ENCODE peak calls at places on chromosomes 5 and 9, in six cellular contexts. One of them, this sample, is unnamed.

GRCh38 chr5:35061216-35061615 is 13.5 kb upstream of the AGXT2 start:
- DNase-seq in SW 1271: no peak
- DNase-seq in M059J: no peak
- DNase-seq in mucosa of gallbladder: peak
- DNase-seq in GM04503: no peak
- DNase-seq in caudate nucleus: no peak
- DNase-seq in this sample: no peak

GRCh38 chr5:86526811-86527348 is 90.9 kb upstream of the COX7C start:
- DNase-seq in SW 1271: no peak
- DNase-seq in M059J: no peak
- DNase-seq in mucosa of gallbladder: no peak
- DNase-seq in GM04503: no peak
- DNase-seq in caudate nucleus: no peak
- DNase-seq in this sample: no peak

GRCh38 chr5:98989723-98990122 is 60.9 kb upstream of the CHD1 start:
- DNase-seq in SW 1271: no peak
- DNase-seq in M059J: no peak
- DNase-seq in mucosa of gallbladder: no peak
- DNase-seq in GM04503: no peak
- DNase-seq in caudate nucleus: no peak
- DNase-seq in this sample: no peak

GRCh38 chr9:131715906-131716305 is 24.0 kb downstream of the RAPGEF1 start:
- DNase-seq in SW 1271: no peak
- DNase-seq in M059J: no peak
- DNase-seq in mucosa of gallbladder: no peak
- DNase-seq in GM04503: no peak
- DNase-seq in caudate nucleus: no peak
- DNase-seq in this sample: no peak

GRCh38 chr5:172339264-172340180 is 56.0 kb upstream of the UBTD2 start:
- DNase-seq in SW 1271: no peak
- DNase-seq in M059J: no peak
- DNase-seq in mucosa of gallbladder: no peak
- DNase-seq in GM04503: no peak
- DNase-seq in caudate nucleus: no peak
- DNase-seq in this sample: no peak

GRCh38 chr5:165209101-165209727 is 1703.8 kb downstream of the MAT2B start:
- DNase-seq in SW 1271: peak
- DNase-seq in M059J: peak
- DNase-seq in mucosa of gallbladder: no peak
- DNase-seq in GM04503: no peak
- DNase-seq in caudate nucleus: no peak
- DNase-seq in this sample: no peak

GRCh38 chr9:126745574-126746411 is 59.0 kb upstream of the ZBTB43 start:
- DNase-seq in SW 1271: no peak
- DNase-seq in M059J: no peak
- DNase-seq in mucosa of gallbladder: no peak
- DNase-seq in GM04503: no peak
- DNase-seq in caudate nucleus: no peak
- DNase-seq in this sample: no peak

GRCh38 chr5:150757087-150757649 is 1.6 kb downstream of the DCTN4 start:
- DNase-seq in SW 1271: no peak
- DNase-seq in M059J: no peak
- DNase-seq in mucosa of gallbladder: no peak
- DNase-seq in GM04503: no peak
- DNase-seq in caudate nucleus: no peak
- DNase-seq in this sample: no peak

GRCh38 chr9:93976973-93977372 is 21.8 kb upstream of the BARX1 start:
- DNase-seq in SW 1271: no peak
- DNase-seq in M059J: no peak
- DNase-seq in mucosa of gallbladder: no peak
- DNase-seq in GM04503: no peak
- DNase-seq in caudate nucleus: no peak
- DNase-seq in this sample: no peak

GRCh38 chr5:81817086-81817485 is 66.2 kb upstream of the SSBP2 start:
- DNase-seq in SW 1271: no peak
- DNase-seq in M059J: no peak
- DNase-seq in mucosa of gallbladder: no peak
- DNase-seq in GM04503: no peak
- DNase-seq in caudate nucleus: no peak
- DNase-seq in this sample: no peak

GRCh38 chr5:148208226-148208625 is 5.4 kb downstream of the SPINK6 start:
- DNase-seq in SW 1271: no peak
- DNase-seq in M059J: no peak
- DNase-seq in mucosa of gallbladder: no peak
- DNase-seq in GM04503: no peak
- DNase-seq in caudate nucleus: no peak
- DNase-seq in this sample: no peak

GRCh38 chr5:74141053-74141452 is 499.5 kb downstream of the ENC1 start:
- DNase-seq in SW 1271: no peak
- DNase-seq in M059J: peak
- DNase-seq in mucosa of gallbladder: no peak
- DNase-seq in GM04503: peak
- DNase-seq in caudate nucleus: no peak
- DNase-seq in this sample: no peak

GRCh38 chr5:84688566-84688965 is 303.9 kb upstream of the EDIL3 start:
- DNase-seq in SW 1271: peak
- DNase-seq in M059J: peak
- DNase-seq in mucosa of gallbladder: no peak
- DNase-seq in GM04503: peak
- DNase-seq in caudate nucleus: no peak
- DNase-seq in this sample: peak

GRCh38 chr9:75588808-75589207 is 301.7 kb upstream of the PCSK5 start:
- DNase-seq in SW 1271: no peak
- DNase-seq in M059J: peak
- DNase-seq in mucosa of gallbladder: no peak
- DNase-seq in GM04503: no peak
- DNase-seq in caudate nucleus: no peak
- DNase-seq in this sample: no peak

GRCh38 chr9:136656795-136657611 is 5.7 kb upstream of the EGFL7 start:
- DNase-seq in SW 1271: no peak
- DNase-seq in M059J: no peak
- DNase-seq in mucosa of gallbladder: no peak
- DNase-seq in GM04503: no peak
- DNase-seq in caudate nucleus: no peak
- DNase-seq in this sample: no peak

GRCh38 chr9:87445646-87446045 is 52.0 kb upstream of the DAPK1 start:
- DNase-seq in SW 1271: peak
- DNase-seq in M059J: no peak
- DNase-seq in mucosa of gallbladder: peak
- DNase-seq in GM04503: no peak
- DNase-seq in caudate nucleus: no peak
- DNase-seq in this sample: no peak

GRCh38 chr9:76216161-76216649 is 178.0 kb downstream of the RFK start:
- DNase-seq in SW 1271: peak
- DNase-seq in M059J: peak
- DNase-seq in mucosa of gallbladder: no peak
- DNase-seq in GM04503: peak
- DNase-seq in caudate nucleus: no peak
- DNase-seq in this sample: peak

GRCh38 chr5:179345429-179346321 is at the start of gene ADAMTS2:
- DNase-seq in SW 1271: no peak
- DNase-seq in M059J: no peak
- DNase-seq in mucosa of gallbladder: peak
- DNase-seq in GM04503: no peak
- DNase-seq in caudate nucleus: peak
- DNase-seq in this sample: no peak

GRCh38 chr5:109907751-109908150 is 218.0 kb downstream of the MAN2A1 start:
- DNase-seq in SW 1271: no peak
- DNase-seq in M059J: peak
- DNase-seq in mucosa of gallbladder: no peak
- DNase-seq in GM04503: peak
- DNase-seq in caudate nucleus: no peak
- DNase-seq in this sample: peak

GRCh38 chr5:108703313-108703712 is 44.4 kb upstream of the FER start:
- DNase-seq in SW 1271: no peak
- DNase-seq in M059J: no peak
- DNase-seq in mucosa of gallbladder: no peak
- DNase-seq in GM04503: no peak
- DNase-seq in caudate nucleus: no peak
- DNase-seq in this sample: no peak

GRCh38 chr9:126421567-126422428 is 95.2 kb downstream of the MVB12B start:
- DNase-seq in SW 1271: no peak
- DNase-seq in M059J: no peak
- DNase-seq in mucosa of gallbladder: no peak
- DNase-seq in GM04503: no peak
- DNase-seq in caudate nucleus: no peak
- DNase-seq in this sample: no peak

GRCh38 chr9:131116281-131117101 is 8.9 kb upstream of the NUP214 start:
- DNase-seq in SW 1271: no peak
- DNase-seq in M059J: no peak
- DNase-seq in mucosa of gallbladder: no peak
- DNase-seq in GM04503: no peak
- DNase-seq in caudate nucleus: no peak
- DNase-seq in this sample: no peak

GRCh38 chr5:124921694-124922093 is 175.3 kb upstream of the ZNF608 start:
- DNase-seq in SW 1271: no peak
- DNase-seq in M059J: no peak
- DNase-seq in mucosa of gallbladder: no peak
- DNase-seq in GM04503: no peak
- DNase-seq in caudate nucleus: no peak
- DNase-seq in this sample: no peak

GRCh38 chr5:95148453-95148852 is 136.4 kb downstream of the MCTP1 start:
- DNase-seq in SW 1271: no peak
- DNase-seq in M059J: no peak
- DNase-seq in mucosa of gallbladder: no peak
- DNase-seq in GM04503: no peak
- DNase-seq in caudate nucleus: no peak
- DNase-seq in this sample: no peak

GRCh38 chr9:16626577-16627130 is 243.8 kb downstream of the BNC2 start:
- DNase-seq in SW 1271: no peak
- DNase-seq in M059J: peak
- DNase-seq in mucosa of gallbladder: no peak
- DNase-seq in GM04503: no peak
- DNase-seq in caudate nucleus: no peak
- DNase-seq in this sample: no peak

GRCh38 chr5:122721127-122721526 is 53.8 kb upstream of the SNX2 start:
- DNase-seq in SW 1271: no peak
- DNase-seq in M059J: no peak
- DNase-seq in mucosa of gallbladder: no peak
- DNase-seq in GM04503: no peak
- DNase-seq in caudate nucleus: no peak
- DNase-seq in this sample: no peak

GRCh38 chr5:126031989-126032716 is 391.1 kb upstream of the GRAMD2B start:
- DNase-seq in SW 1271: no peak
- DNase-seq in M059J: peak
- DNase-seq in mucosa of gallbladder: peak
- DNase-seq in GM04503: no peak
- DNase-seq in caudate nucleus: no peak
- DNase-seq in this sample: no peak

GRCh38 chr9:111013250-111013649 is 25.0 kb downstream of the LPAR1 start:
- DNase-seq in SW 1271: no peak
- DNase-seq in M059J: no peak
- DNase-seq in mucosa of gallbladder: no peak
- DNase-seq in GM04503: no peak
- DNase-seq in caudate nucleus: no peak
- DNase-seq in this sample: no peak

GRCh38 chr9:13607746-13608445 is 328.4 kb upstream of the MPDZ start:
- DNase-seq in SW 1271: no peak
- DNase-seq in M059J: no peak
- DNase-seq in mucosa of gallbladder: no peak
- DNase-seq in GM04503: no peak
- DNase-seq in caudate nucleus: no peak
- DNase-seq in this sample: no peak

GRCh38 chr9:16425572-16425971 is 444.9 kb downstream of the BNC2 start:
- DNase-seq in SW 1271: no peak
- DNase-seq in M059J: peak
- DNase-seq in mucosa of gallbladder: no peak
- DNase-seq in GM04503: peak
- DNase-seq in caudate nucleus: no peak
- DNase-seq in this sample: no peak

GRCh38 chr5:80082731-80083114 is 47.6 kb downstream of the THBS4 start:
- DNase-seq in SW 1271: peak
- DNase-seq in M059J: peak
- DNase-seq in mucosa of gallbladder: peak
- DNase-seq in GM04503: no peak
- DNase-seq in caudate nucleus: peak
- DNase-seq in this sample: peak

GRCh38 chr9:120931278-120932085 is 4.9 kb upstream of the TRAF1 start:
- DNase-seq in SW 1271: no peak
- DNase-seq in M059J: peak
- DNase-seq in mucosa of gallbladder: no peak
- DNase-seq in GM04503: no peak
- DNase-seq in caudate nucleus: no peak
- DNase-seq in this sample: no peak

GRCh38 chr9:122816163-122816867 is 12.1 kb downstream of the PDCL start:
- DNase-seq in SW 1271: no peak
- DNase-seq in M059J: no peak
- DNase-seq in mucosa of gallbladder: no peak
- DNase-seq in GM04503: no peak
- DNase-seq in caudate nucleus: no peak
- DNase-seq in this sample: no peak

GRCh38 chr5:127097288-127097687 is 24.0 kb upstream of the C5orf63 start:
- DNase-seq in SW 1271: no peak
- DNase-seq in M059J: peak
- DNase-seq in mucosa of gallbladder: no peak
- DNase-seq in GM04503: no peak
- DNase-seq in caudate nucleus: no peak
- DNase-seq in this sample: no peak